ENCODE peak calls at places on chromosome X, in four cellular contexts. R is activated CD4-positive, CD25-positive, alpha-beta regulatory T cell treated with anti-CD3 and anti-CD28 coated beads, Interleukin-2, amount 50 U/mL, for 16 hours; B is nucleus accumbens; M is AG10803. H is an unnamed sample.

GRCh38 chrX:56763556-56764152 is 34.6 kb downstream of the NBDY start:
- DNase-seq in B (no peak), M (no peak), R (peak), H (no peak)

GRCh38 chrX:79557212-79557611 is 190.1 kb upstream of the ITM2A start:
- DNase-seq in B (no peak), R (no peak), M (no peak), H (no peak)

GRCh38 chrX:16474511-16474910 is 175.4 kb upstream of the S100G start:
- DNase-seq in B (no peak), M (no peak), R (no peak), H (no peak)

GRCh38 chrX:135707880-135708279 is 5.6 kb upstream of the CT45A1 start:
- DNase-seq in M (no peak), R (no peak), B (no peak), H (no peak)

GRCh38 chrX:40097101-40097491 is 662 bp downstream of the BCOR start:
- DNase-seq in B (no peak), R (no peak), M (no peak), H (no peak)

GRCh38 chrX:17022205-17022604 is 75.7 kb downstream of the REPS2 start:
- DNase-seq in B (no peak), R (no peak), M (peak), H (peak)

GRCh38 chrX:320126-320783 is 1.7 kb upstream of the GTPBP6 start:
- DNase-seq in B (no peak), R (no peak), M (no peak), H (no peak)

GRCh38 chrX:13834316-13834715 is 17.4 kb upstream of the GPM6B start:
- DNase-seq in M (no peak), R (no peak), B (no peak), H (no peak)